ENCODE peak calls at places on chromosomes 11 and 22, in eight cellular contexts. I is fibroblast of lung, C is IMR-90, U is H9, W is endothelial cell of umbilical vein, F is PC-9, O is K562, E is neural progenitor cell. R is an unnamed sample.
A peak's percentile ranks its signal among the peaks of the same experiment; 100 is the strongest.

GRCh38 chr22:26134654-26135330 is 34.5 kb upstream of the SEZ6L start:
- DNase-seq in I (no peak), C (no peak), U (no peak), W (no peak), F (no peak), O (no peak), E (no peak), R (no peak)

GRCh38 chr11:88701816-88702215 is 364.0 kb downstream of the GRM5 start:
- DNase-seq in I (no peak), C (no peak), U (no peak), W (peak; percentile 60), F (no peak), O (no peak), E (no peak), R (no peak)

GRCh38 chr11:121091492-121092179 is 9.4 kb upstream of the TECTA start:
- DNase-seq in I (no peak), C (no peak), U (no peak), W (no peak), F (no peak), O (no peak), E (no peak), R (no peak)

GRCh38 chr22:47395481-47395880 is 633.0 kb downstream of the TBC1D22A start:
- DNase-seq in I (peak; percentile 53), C (peak; percentile 2), U (no peak), W (no peak), F (no peak), O (no peak), E (no peak), R (peak; percentile 82)

GRCh38 chr11:62372871-62373270 is 35.6 kb downstream of the ASRGL1 start:
- DNase-seq in I (no peak), C (no peak), U (no peak), W (no peak), F (no peak), O (no peak), E (no peak), R (no peak)

GRCh38 chr11:45252134-45252856 is 33.8 kb downstream of the SYT13 start:
- DNase-seq in I (peak; percentile 19), C (peak; percentile 7), U (peak; percentile 92), W (peak; percentile 14), F (peak; percentile 38), O (peak; percentile 79), E (peak; percentile 75), R (peak; percentile 60)

GRCh38 chr11:70212227-70212811 is 9.2 kb downstream of the FADD start:
- DNase-seq in I (no peak), C (no peak), U (peak; percentile 65), W (no peak), F (peak; percentile 53), O (no peak), E (no peak), R (peak; percentile 50)

GRCh38 chr11:62151737-62152102 is 27.9 kb downstream of the INCENP start:
- DNase-seq in I (no peak), C (no peak), U (no peak), W (no peak), F (no peak), O (no peak), E (no peak), R (no peak)

GRCh38 chr22:41902932-41903421 is 11.9 kb downstream of the SHISA8 start:
- DNase-seq in I (no peak), C (no peak), U (no peak), W (no peak), F (no peak), O (no peak), E (no peak), R (no peak)

GRCh38 chr11:107545101-107545514 is 20.4 kb downstream of the ALKBH8 start:
- DNase-seq in I (peak; percentile 19), C (peak; percentile 63), U (no peak), W (peak; percentile 90), F (no peak), O (no peak), E (no peak), R (peak; percentile 98)

GRCh38 chr11:121321614-121322243 is 29.2 kb downstream of the SC5D start:
- DNase-seq in I (peak; percentile 39), C (peak; percentile 1), U (peak; percentile 67), W (no peak), F (no peak), O (no peak), E (peak; percentile 61), R (peak; percentile 76)

GRCh38 chr22:27303718-27304117 is 497.8 kb downstream of the MN1 start:
- DNase-seq in I (no peak), C (no peak), U (no peak), W (no peak), F (no peak), O (no peak), E (no peak), R (no peak)

GRCh38 chr22:40009231-40009769 is 14.5 kb downstream of the FAM83F start:
- DNase-seq in I (no peak), C (peak; percentile 16), U (peak; percentile 81), W (no peak), F (peak; percentile 76), O (peak; percentile 20), E (peak; percentile 92), R (peak; percentile 57)

GRCh38 chr11:3225826-3226750 is 6.1 kb downstream of the MRGPRE start:
- DNase-seq in I (no peak), C (no peak), U (no peak), W (no peak), F (no peak), O (no peak), E (no peak), R (no peak)

DNA sequence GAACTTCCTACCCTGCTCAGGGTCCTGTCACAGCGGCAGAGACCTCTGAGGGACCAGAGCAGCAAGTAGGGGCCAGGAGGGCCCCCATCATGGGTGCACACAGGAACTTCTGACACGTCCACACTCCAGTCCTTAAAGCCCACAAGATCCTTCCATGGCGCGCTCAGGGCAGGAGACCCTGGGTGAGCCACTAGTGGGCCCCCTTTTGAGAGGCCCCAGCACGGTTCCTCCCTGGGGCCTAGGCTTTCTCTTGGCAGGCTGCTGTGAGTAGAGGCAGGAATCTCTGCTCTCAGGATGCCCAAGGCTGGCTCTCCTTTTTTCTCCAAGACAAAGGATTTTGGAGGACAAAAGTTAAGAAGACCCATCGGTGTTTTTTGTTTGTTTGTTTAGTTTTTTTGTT is 22.4 kb downstream of the RPS6KA4 start:
- DNase-seq in I (no peak), C (no peak), U (no peak), W (no peak), F (no peak), O (no peak), E (no peak), R (no peak)
- TF ChIP-seq CTCF in I (no peak), C (no peak), U (peak; percentile 20), W (no peak), F (no peak), O (no peak), E (peak; percentile 4), R (no peak)

GRCh38 chr22:38248280-38248679 is 24.5 kb downstream of the TMEM184B start:
- DNase-seq in I (no peak), C (no peak), U (no peak), W (no peak), F (no peak), O (no peak), E (no peak), R (no peak)
- H4K20me1 ChIP-seq in I (no peaks in the 10 kb centered on the region), C (peaks cover 55% of the 10 kb centered on the region), U (no peaks in the 10 kb centered on the region), W (no peaks in the 10 kb centered on the region), F (peaks cover 42% of the 10 kb centered on the region), O (peaks cover 7% of the 10 kb centered on the region), E (peaks cover 17% of the 10 kb centered on the region), R (no peaks in the 10 kb centered on the region)

GRCh38 chr11:101430236-101430635 is 153.6 kb downstream of the TRPC6 start:
- DNase-seq in I (peak; percentile 16), C (no peak), U (no peak), W (no peak), F (no peak), O (no peak), E (no peak), R (no peak)

GRCh38 chr11:101434241-101434640 is 149.6 kb downstream of the TRPC6 start:
- DNase-seq in I (no peak), C (no peak), U (no peak), W (no peak), F (no peak), O (no peak), E (no peak), R (no peak)

GRCh38 chr11:101429708-101430107 is 154.1 kb downstream of the TRPC6 start:
- DNase-seq in I (peak; percentile 17), C (no peak), U (no peak), W (no peak), F (no peak), O (no peak), E (no peak), R (no peak)

DNA sequence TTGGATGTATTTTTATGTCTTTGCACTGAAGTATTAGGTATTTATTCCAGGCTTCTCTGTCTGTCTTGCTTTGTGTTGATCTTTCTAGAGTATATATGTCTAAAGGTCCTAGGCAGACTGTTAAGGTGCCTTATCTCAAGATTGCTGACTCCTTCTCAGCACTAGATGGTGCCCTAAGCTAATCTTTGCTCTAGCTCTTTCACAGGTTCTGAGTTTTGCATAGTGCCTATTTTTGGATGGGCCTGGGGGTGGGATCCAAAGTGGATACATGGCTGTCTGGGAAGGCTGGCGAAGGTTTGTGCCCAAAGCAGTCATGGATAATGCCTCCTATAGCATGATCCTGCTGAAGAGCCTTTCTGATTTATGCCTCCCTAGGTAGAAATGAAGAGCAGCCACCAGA is 154.9 kb downstream of the TRPC6 start:
- DNase-seq in I (peak; percentile 42), C (peak; percentile 54), U (peak; percentile 43), W (no peak), F (no peak), O (no peak), E (peak; percentile 57), R (peak; percentile 70)
- TF ChIP-seq CTCF in I (peak; percentile 51), C (peak; percentile 63), U (peak; percentile 83), W (no peak), F (peak; percentile 64), O (no peak), E (peak; percentile 73), R (peak; percentile 82)

DNA sequence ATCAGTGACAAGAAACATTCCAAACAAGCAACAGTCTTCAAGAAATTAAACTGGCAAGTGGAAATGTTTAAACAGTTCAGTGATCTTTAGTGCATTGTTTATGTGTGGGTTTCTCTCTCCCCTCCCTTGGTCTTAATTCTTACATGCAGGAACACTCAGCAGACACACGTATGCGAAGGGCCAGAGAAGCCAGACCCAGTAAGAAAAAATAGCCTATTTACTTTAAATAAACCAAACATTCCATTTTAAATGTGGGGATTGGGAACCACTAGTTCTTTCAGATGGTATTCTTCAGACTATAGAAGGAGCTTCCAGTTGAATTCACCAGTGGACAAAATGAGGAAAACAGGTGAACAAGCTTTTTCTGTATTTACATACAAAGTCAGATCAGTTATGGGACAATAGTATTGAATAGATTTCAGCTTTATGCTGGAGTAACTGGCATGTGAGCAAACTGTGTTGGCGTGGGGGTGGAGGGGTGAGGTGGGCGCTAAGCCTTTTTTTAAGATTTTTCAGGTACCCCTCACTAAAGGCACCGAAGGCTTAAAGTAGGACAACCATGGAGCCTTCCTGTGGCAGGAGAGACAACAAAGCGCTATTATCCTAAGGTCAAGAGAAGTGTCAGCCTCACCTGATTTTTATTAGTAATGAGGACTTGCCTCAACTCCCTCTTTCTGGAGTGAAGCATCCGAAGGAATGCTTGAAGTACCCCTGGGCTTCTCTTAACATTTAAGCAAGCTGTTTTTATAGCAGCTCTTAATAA is 6.0 kb downstream of the MALAT1 start:
- DNase-seq in I (peak; percentile 47), C (peak; percentile 46), U (no peak), W (peak; percentile 35), F (no peak), O (no peak), E (no peak), R (no peak)
- H4K20me1 ChIP-seq in I (peaks cover 11% of the 10 kb centered on the region), C (peaks cover 83% of the 10 kb centered on the region), U (no peaks in the 10 kb centered on the region), W (peaks cover 23% of the 10 kb centered on the region), F (peaks cover 74% of the 10 kb centered on the region), O (peaks cover 61% of the 10 kb centered on the region), E (peaks cover 82% of the 10 kb centered on the region), R (peaks cover 67% of the 10 kb centered on the region)

GRCh38 chr11:74443071-74443864 is 24.1 kb downstream of the KCNE3 start:
- DNase-seq in I (no peak), C (peak; percentile 11), U (no peak), W (peak; percentile 70), F (peak; percentile 57), O (no peak), E (peak; percentile 45), R (peak; percentile 94)
- TF ChIP-seq CTCF in I (no peak), C (no peak), U (no peak), W (peak; percentile 26), F (peak; percentile 54), O (peak; percentile 48), E (no peak), R (peak; percentile 87)